ENCODE peak calls at places on chromosome 5, in five cellular contexts. K is MM.1S, O is HCT116, T is SK-N-SH, J is PC-9. P is an unnamed sample. For H3K9me2, the result is how much of the 10 kb centered on the place peaks cover.

GRCh38 chr5:133565993-133566392 is 46.3 kb downstream of the FSTL4 start:
- DNase-seq in K (peak), O (no peak), T (no peak), J (no peak), P (peak)

GRCh38 chr5:58922392-58923171 is 339.7 kb downstream of the RAB3C start:
- DNase-seq in K (no peak), O (no peak), T (no peak), J (no peak), P (no peak)

GRCh38 chr5:1268666-1269065 is 26.2 kb downstream of the TERT start:
- DNase-seq in K (peak), O (no peak), T (no peak), J (no peak), P (no peak)

GRCh38 chr5:998276-998974 is 10.2 kb upstream of the NKD2 start:
- DNase-seq in K (no peak), O (no peak), T (no peak), J (no peak), P (no peak)

GRCh38 chr5:142770650-142771609 is 753 bp downstream of the ARHGAP26 start:
- DNase-seq in K (peak), O (no peak), T (peak), J (peak), P (peak)

GRCh38 chr5:120823316-120823715 is 359.2 kb downstream of the PRR16 start:
- DNase-seq in K (no peak), O (no peak), T (no peak), J (no peak), P (no peak)

GRCh38 chr5:54985301-54986268 is at the start of gene ESM1:
- DNase-seq in K (no peak), O (no peak), T (no peak), J (no peak), P (no peak)

GRCh38 chr5:39578887-39579497 is 154.2 kb upstream of the DAB2 start:
- DNase-seq in K (peak), O (peak), T (no peak), J (no peak), P (peak)

GRCh38 chr5:6823996-6824395 is 110.8 kb downstream of the TENT4A start:
- DNase-seq in K (no peak), O (no peak), T (no peak), J (no peak), P (no peak)

GRCh38 chr5:122457178-122457826 is 145.3 kb downstream of the SNCAIP start:
- DNase-seq in K (peak), O (no peak), T (no peak), J (no peak), P (no peak)

GRCh38 chr5:39775058-39775457 is 350.3 kb upstream of the DAB2 start:
- DNase-seq in K (no peak), O (no peak), T (no peak), J (no peak), P (no peak)

GRCh38 chr5:59095480-59095879 is 512.6 kb downstream of the RAB3C start:
- DNase-seq in K (no peak), O (no peak), T (no peak), J (no peak), P (no peak)

GRCh38 chr5:131505237-131505908 is 129.7 kb downstream of the RAPGEF6 start:
- DNase-seq in K (no peak), O (no peak), T (no peak), J (no peak), P (no peak)

GRCh38 chr5:78795757-78796156 is 147.2 kb upstream of the LHFPL2 start:
- DNase-seq in K (no peak), O (no peak), T (no peak), J (peak), P (no peak)

GRCh38 chr5:142065273-142065672 is 43.3 kb upstream of the NDFIP1 start:
- DNase-seq in K (no peak), O (no peak), T (peak), J (no peak), P (no peak)

GRCh38 chr5:167720201-167720600 is 571.2 kb upstream of the WWC1 start:
- DNase-seq in K (no peak), O (no peak), T (no peak), J (no peak), P (no peak)

GRCh38 chr5:173330151-173330855 is 2.1 kb upstream of the STC2 start:
- DNase-seq in K (no peak), O (no peak), T (no peak), J (no peak), P (no peak)

GRCh38 chr5:141343242-141343952 is at the start of gene PCDHGA3:
- DNase-seq in K (peak), O (no peak), T (no peak), J (no peak), P (peak)

GRCh38 chr5:170195876-170196275 is 36.9 kb upstream of the C5orf58 start:
- DNase-seq in K (no peak), O (no peak), T (no peak), J (no peak), P (no peak)

GRCh38 chr5:38420691-38421395 is 135.6 kb downstream of the LIFR start:
- DNase-seq in K (peak), O (peak), T (peak), J (peak), P (peak)

GRCh38 chr5:148384389-148384756 is 615 bp downstream of the FBXO38 start:
- DNase-seq in K (peak), O (no peak), T (peak), J (no peak), P (no peak)

GRCh38 chr5:6296524-6296923 is 81.8 kb downstream of the MED10 start:
- DNase-seq in K (no peak), O (no peak), T (no peak), J (no peak), P (no peak)

GRCh38 chr5:59287884-59288283 is 605.6 kb downstream of the PDE4D start:
- DNase-seq in K (no peak), O (no peak), T (no peak), J (no peak), P (no peak)

DNA sequence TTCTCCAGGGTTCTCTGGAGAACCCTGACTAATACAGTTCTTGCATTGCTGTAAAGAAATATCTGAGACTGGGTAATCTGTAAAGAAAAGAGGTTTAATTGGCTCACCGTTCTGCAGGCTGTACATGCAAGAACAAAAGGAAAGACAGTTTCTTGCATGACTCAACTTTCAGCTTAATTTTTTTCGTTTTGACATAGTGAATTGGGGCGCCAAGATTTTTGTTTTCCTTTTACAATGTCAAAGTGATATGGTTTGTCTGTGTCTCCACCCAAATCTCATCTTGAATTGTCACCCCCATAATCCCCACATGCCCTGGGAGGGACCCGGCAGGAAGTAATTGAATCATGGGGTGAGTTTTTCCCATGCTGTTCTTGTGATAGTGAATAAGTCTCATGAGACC is 11.8 kb upstream of the CRHBP start:
- DNase-seq in K (no peak), O (no peak), T (no peak), J (no peak), P (no peak)
- H3K27ac ChIP-seq in K (no peak), O (no peak), T (no peak), J (no peak), P (no peak)

DNA sequence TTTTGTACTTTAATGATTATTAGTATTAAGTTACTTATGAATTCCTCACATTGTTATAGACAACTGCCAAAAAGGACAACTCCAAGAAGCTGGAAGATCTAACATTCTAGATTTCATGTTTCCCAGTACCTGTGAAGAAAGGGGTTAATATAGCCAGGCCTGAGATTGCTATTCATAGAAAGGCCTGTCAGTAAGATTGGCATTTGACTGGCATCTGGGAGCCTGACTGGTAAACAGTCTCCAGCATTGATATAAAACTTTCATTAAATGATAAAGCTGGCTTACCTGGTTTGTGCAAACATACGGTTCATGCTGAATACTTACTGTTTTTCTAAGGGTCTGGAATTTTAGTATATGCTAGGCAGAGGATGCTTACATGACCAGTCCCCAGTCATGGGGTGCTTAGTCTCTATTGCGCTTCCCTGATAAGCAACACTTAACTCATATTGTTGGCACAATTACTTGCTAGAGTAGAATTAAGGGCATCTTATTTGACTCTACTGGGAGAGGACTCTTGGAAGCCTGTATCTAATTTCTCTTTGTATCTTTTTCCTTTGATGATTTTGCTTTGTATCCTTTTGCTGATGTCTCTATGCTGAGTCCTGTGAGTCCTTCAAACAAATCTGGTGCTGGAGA is 340.4 kb upstream of the SEMA6A start:
- DNase-seq in K (no peak), O (no peak), T (no peak), J (no peak), P (no peak)
- H3K9me2 ChIP-seq in K (under half), O (under half), T (under half), J (under half), P (under half)

GRCh38 chr5:93588586-93589347 is 5.7 kb downstream of the NR2F1 start:
- DNase-seq in K (no peak), O (no peak), T (peak), J (no peak), P (no peak)
- H3K27ac ChIP-seq in K (no peak), O (peak), T (peak), J (no peak), P (no peak)

DNA sequence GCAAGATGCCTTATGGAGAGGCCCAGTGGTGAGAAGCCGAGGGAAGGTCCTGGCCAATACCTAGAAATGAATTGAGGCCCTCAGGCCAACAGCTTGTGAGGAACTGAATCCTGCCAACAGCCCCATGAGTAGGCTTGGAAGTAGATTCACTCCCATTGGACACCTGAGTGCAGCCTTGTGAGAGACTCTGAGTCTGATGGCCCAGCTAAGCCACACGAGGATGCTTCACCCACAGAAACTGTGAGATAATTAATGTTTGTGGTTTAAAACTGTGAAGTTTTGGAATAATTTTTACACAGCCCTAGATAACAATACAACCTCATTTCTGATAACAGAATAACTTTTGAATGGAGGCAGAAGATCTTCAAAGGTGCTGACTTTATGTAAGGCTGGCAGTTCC is 65.9 kb upstream of the DAP start:
- DNase-seq in K (no peak), O (no peak), T (no peak), J (no peak), P (no peak)
- H3K9me2 ChIP-seq in K (under half), O (under half), T (under half), J (under half), P (under half)

DNA sequence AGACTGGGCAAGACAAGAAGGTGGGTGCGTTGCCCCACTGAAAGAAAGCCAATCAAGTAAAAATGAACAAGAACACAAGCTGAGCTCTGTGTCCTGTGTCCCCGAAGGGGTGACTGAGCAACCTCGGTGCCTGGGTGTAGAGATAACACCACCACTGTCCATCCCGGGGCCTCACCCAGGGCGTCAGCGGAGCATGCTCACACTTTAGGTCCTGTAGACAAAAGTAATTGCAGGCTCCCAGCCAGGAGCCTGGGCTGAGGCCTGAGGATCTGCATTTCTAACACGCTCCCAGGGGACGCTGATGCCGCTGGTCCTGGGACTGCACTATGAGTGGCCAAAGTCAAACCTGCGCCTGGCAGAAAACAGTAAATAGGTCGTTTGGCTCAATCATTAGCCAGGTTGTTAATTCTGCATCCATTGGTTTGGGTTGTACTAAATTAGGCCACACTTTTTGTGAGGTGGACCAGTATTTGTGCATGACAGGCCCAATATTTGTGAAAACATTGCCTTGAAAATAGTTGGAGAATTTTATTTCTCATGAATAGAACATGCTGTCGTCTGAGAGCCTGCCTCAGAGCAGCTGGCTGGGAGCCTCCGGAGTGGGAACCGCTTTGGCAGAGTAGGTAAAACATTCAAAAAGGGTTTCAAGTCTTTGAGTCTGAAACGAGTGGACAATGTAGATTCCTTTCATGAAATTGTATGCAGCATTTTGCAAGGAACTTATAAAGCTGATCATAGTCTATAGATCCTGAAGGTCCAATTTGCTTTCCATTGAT is 38.3 kb downstream of the ANKRD33B start:
- DNase-seq in K (no peak), O (no peak), T (no peak), J (no peak), P (no peak)
- H3K27ac ChIP-seq in K (no peak), O (no peak), T (peak), J (peak), P (no peak)

DNA sequence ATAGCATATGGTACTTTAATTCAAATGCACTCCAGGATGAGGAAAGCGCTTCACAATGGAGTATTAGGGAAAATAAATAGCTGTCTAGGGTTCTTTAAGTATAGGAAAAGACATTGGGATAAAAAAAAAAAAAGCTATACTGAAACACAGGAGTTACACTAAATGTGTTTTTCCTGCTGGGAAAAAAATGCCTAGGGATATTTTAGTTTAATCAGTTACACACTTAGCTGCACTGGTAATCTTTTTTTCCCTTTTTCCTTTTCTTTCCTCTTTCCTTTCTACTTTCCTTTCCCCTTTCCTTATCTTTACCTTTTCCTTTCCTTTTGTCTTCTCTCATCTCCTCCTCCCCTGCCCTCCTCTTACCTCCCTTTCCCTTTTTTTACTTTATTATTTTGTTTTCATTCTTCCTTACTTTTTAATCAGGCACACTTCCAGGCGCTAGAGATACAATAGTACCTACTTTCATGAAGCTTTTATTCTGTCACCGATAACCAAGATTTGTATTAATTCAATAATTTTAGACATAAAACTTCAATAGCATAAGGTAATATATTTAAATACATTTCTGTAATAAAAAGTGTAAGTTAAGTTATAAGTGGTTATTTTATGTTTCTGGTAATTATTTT is 758.7 kb downstream of the CDH18 start:
- DNase-seq in K (no peak), O (no peak), T (no peak), J (no peak), P (no peak)
- H3K9me2 ChIP-seq in K (under half), O (under half), T (under half), J (under half), P (under half)

DNA sequence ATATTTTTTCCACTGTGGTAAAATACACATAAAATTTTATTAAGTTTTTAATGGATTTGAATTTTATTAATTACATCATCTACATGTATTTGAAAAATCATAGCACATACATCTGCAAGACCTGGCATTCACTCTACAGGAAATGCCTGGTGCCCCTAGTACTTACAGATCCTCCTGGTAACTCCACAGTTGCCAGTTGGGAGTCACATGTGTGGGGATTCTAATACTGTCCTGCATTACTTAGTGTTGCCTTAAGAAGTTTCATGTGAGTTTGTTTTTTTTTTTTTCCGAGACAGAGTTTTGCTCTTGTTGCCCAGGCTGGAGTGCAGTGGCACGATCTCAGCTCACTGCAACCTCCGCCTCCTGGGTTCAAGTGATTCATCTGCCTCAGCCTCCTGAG is 18.1 kb downstream of the KDM3B start:
- DNase-seq in K (no peak), O (no peak), T (no peak), J (no peak), P (no peak)
- H3K27ac ChIP-seq in K (no peak), O (no peak), T (no peak), J (no peak), P (no peak)

GRCh38 chr5:81188962-81189361 is 44.2 kb upstream of the CKMT2 start:
- DNase-seq in K (no peak), O (no peak), T (no peak), J (no peak), P (no peak)
- H3K9me2 ChIP-seq in K (under half), O (under half), T (under half), J (under half), P (under half)